ENCODE peak calls at places on chromosomes 12 and 14, in ten cellular contexts. E, P, V, K, L, Y, W, F, H and X are unnamed samples.

GRCh38 chr12:107840186-107840585 is 65.7 kb downstream of the ASCL4 start:
- DNase-seq in E (no peak), P (no peak), V (no peak), K (no peak), L (no peak), Y (no peak), W (no peak), F (no peak), H (no peak), X (no peak)

GRCh38 chr12:131282292-131283080 is 328.8 kb downstream of the ADGRD1 start:
- DNase-seq in E (no peak), P (no peak), V (no peak), K (no peak), L (no peak), Y (peak), W (no peak), F (no peak), H (no peak), X (no peak)

GRCh38 chr14:82635931-82636330 is 1102.3 kb upstream of the SEL1L start:
- DNase-seq in E (no peak), P (no peak), V (no peak), K (no peak), L (no peak), Y (no peak), W (no peak), F (no peak), H (no peak), X (no peak)

GRCh38 chr14:105256292-105256960 is 8.1 kb downstream of the BTBD6 start:
- DNase-seq in E (no peak), P (no peak), V (no peak), K (no peak), L (no peak), Y (no peak), W (no peak), F (no peak), H (no peak), X (no peak)

GRCh38 chr12:76402259-76402658 is 54.0 kb upstream of the BBS10 start:
- DNase-seq in E (no peak), P (no peak), V (no peak), K (no peak), L (no peak), Y (no peak), W (no peak), F (no peak), H (no peak), X (no peak)

GRCh38 chr12:47954467-47955045 is 8.8 kb upstream of the TMEM106C start:
- DNase-seq in E (no peak), P (no peak), V (no peak), K (no peak), L (no peak), Y (no peak), W (no peak), F (peak), H (no peak), X (no peak)

GRCh38 chr12:122413516-122414404 is 8.7 kb downstream of the CLIP1 start:
- DNase-seq in E (no peak), P (no peak), V (no peak), K (no peak), L (no peak), Y (no peak), W (no peak), F (no peak), H (no peak), X (no peak)

GRCh38 chr12:68290126-68290525 is 36.7 kb upstream of the IL22 start:
- DNase-seq in E (no peak), P (no peak), V (peak), K (no peak), L (no peak), Y (no peak), W (no peak), F (no peak), H (peak), X (no peak)

GRCh38 chr14:50047274-50047676 is 69.1 kb downstream of the VCPKMT start:
- DNase-seq in E (no peak), P (no peak), V (no peak), K (no peak), L (no peak), Y (no peak), W (no peak), F (peak), H (no peak), X (no peak)

GRCh38 chr12:41211466-41211865 is 23.3 kb downstream of the PDZRN4 start:
- DNase-seq in E (no peak), P (no peak), V (no peak), K (no peak), L (no peak), Y (no peak), W (no peak), F (no peak), H (no peak), X (no peak)

GRCh38 chr12:15527201-15527782 is 205.0 kb downstream of the PTPRO start:
- DNase-seq in E (peak), P (no peak), V (no peak), K (peak), L (peak), Y (no peak), W (no peak), F (no peak), H (no peak), X (peak)

GRCh38 chr12:9634177-9634803 is 26.6 kb upstream of the KLRB1 start:
- DNase-seq in E (peak), P (no peak), V (peak), K (no peak), L (no peak), Y (peak), W (peak), F (peak), H (peak), X (no peak)

GRCh38 chr12:53624453-53624852 is 1.7 kb downstream of the ATF7 start:
- DNase-seq in E (no peak), P (no peak), V (no peak), K (no peak), L (no peak), Y (no peak), W (no peak), F (no peak), H (peak), X (no peak)

GRCh38 chr12:123390415-123391093 is 6.6 kb downstream of the KMT5A start:
- DNase-seq in E (no peak), P (no peak), V (no peak), K (no peak), L (no peak), Y (no peak), W (no peak), F (no peak), H (peak), X (no peak)

GRCh38 chr12:2640709-2641108 is 154.1 kb upstream of the FKBP4 start:
- DNase-seq in E (peak), P (no peak), V (no peak), K (peak), L (peak), Y (no peak), W (peak), F (no peak), H (peak), X (peak)

GRCh38 chr12:54616933-54617535 is 17.7 kb downstream of the LACRT start:
- DNase-seq in E (no peak), P (no peak), V (no peak), K (no peak), L (no peak), Y (no peak), W (no peak), F (no peak), H (no peak), X (no peak)

GRCh38 chr12:21941522-21942376 is 523 bp upstream of the ABCC9 start:
- DNase-seq in E (no peak), P (no peak), V (no peak), K (no peak), L (peak), Y (peak), W (peak), F (peak), H (peak), X (no peak)

GRCh38 chr14:24095196-24096068 is 1.3 kb downstream of the PCK2 start:
- DNase-seq in E (peak), P (no peak), V (no peak), K (no peak), L (peak), Y (no peak), W (peak), F (peak), H (peak), X (no peak)

GRCh38 chr14:60331201-60332045 is 82.4 kb downstream of the PPM1A start:
- DNase-seq in E (peak), P (no peak), V (peak), K (peak), L (peak), Y (peak), W (peak), F (peak), H (peak), X (no peak)

GRCh38 chr14:102050026-102050405 is 36.8 kb downstream of the HSP90AA1 start:
- DNase-seq in E (no peak), P (no peak), V (no peak), K (no peak), L (no peak), Y (no peak), W (no peak), F (no peak), H (no peak), X (no peak)

GRCh38 chr14:67490201-67490600 is 1.7 kb upstream of the TMEM229B start:
- DNase-seq in E (no peak), P (no peak), V (no peak), K (no peak), L (no peak), Y (no peak), W (no peak), F (no peak), H (no peak), X (no peak)

GRCh38 chr12:47954058-47954457 is 9.3 kb upstream of the TMEM106C start:
- DNase-seq in E (no peak), P (no peak), V (no peak), K (no peak), L (no peak), Y (no peak), W (no peak), F (peak), H (no peak), X (no peak)

GRCh38 chr14:70186826-70187483 is 1.8 kb downstream of the SLC8A3 start:
- DNase-seq in E (no peak), P (no peak), V (no peak), K (no peak), L (no peak), Y (no peak), W (peak), F (peak), H (peak), X (no peak)

GRCh38 chr14:103155013-103155412 is 31.8 kb downstream of the TNFAIP2 start:
- DNase-seq in E (peak), P (no peak), V (no peak), K (peak), L (peak), Y (no peak), W (peak), F (peak), H (no peak), X (no peak)

GRCh38 chr12:65593206-65593833 is 231.0 kb upstream of the HMGA2 start:
- DNase-seq in E (no peak), P (no peak), V (no peak), K (no peak), L (no peak), Y (no peak), W (peak), F (no peak), H (no peak), X (no peak)

GRCh38 chr12:111636209-111636928 is 37.3 kb upstream of the ATXN2 start:
- DNase-seq in E (no peak), P (no peak), V (no peak), K (no peak), L (peak), Y (peak), W (peak), F (peak), H (peak), X (no peak)

GRCh38 chr12:130702966-130703732 is 12.9 kb downstream of the RIMBP2 start:
- DNase-seq in E (no peak), P (no peak), V (no peak), K (no peak), L (no peak), Y (no peak), W (no peak), F (no peak), H (no peak), X (no peak)

GRCh38 chr14:37223947-37224474 is 26.3 kb downstream of the MIPOL1 start:
- DNase-seq in E (peak), P (no peak), V (no peak), K (no peak), L (no peak), Y (no peak), W (no peak), F (no peak), H (no peak), X (no peak)

GRCh38 chr12:114479831-114480230 is 73.9 kb upstream of the TBX5 start:
- DNase-seq in E (no peak), P (no peak), V (no peak), K (no peak), L (no peak), Y (no peak), W (no peak), F (no peak), H (no peak), X (no peak)
- H3K4me3 ChIP-seq in E (peak), P (peak), V (peak), K (no peak), L (peak), Y (no peak), W (peak), F (no peak), H (peak), X (no peak)

GRCh38 chr14:62162998-62163589 is 400.9 kb downstream of the SNAPC1 start:
- DNase-seq in E (peak), P (no peak), V (peak), K (peak), L (no peak), Y (no peak), W (peak), F (peak), H (peak), X (peak)
- TF ChIP-seq CTCF in E (peak), P (peak), V (peak), K (peak), L (peak), Y (peak), W (peak), F (no peak), H (peak), X (peak)

GRCh38 chr12:57746025-57746424 is 1.2 kb downstream of the TSPAN31 start:
- DNase-seq in E (no peak), P (no peak), V (no peak), K (no peak), L (no peak), Y (no peak), W (no peak), F (no peak), H (no peak), X (no peak)

GRCh38 chr12:57745485-57745881 is 644 bp downstream of the TSPAN31 start:
- DNase-seq in E (no peak), P (no peak), V (no peak), K (no peak), L (no peak), Y (no peak), W (no peak), F (no peak), H (no peak), X (no peak)

GRCh38 chr12:57744777-57745484 is at the start of gene TSPAN31:
- DNase-seq in E (peak), P (peak), V (peak), K (peak), L (peak), Y (peak), W (peak), F (peak), H (peak), X (peak)

GRCh38 chr12:57744194-57744776 is 554 bp upstream of the TSPAN31 start:
- DNase-seq in E (peak), P (peak), V (peak), K (peak), L (peak), Y (peak), W (peak), F (peak), H (no peak), X (no peak)

DNA sequence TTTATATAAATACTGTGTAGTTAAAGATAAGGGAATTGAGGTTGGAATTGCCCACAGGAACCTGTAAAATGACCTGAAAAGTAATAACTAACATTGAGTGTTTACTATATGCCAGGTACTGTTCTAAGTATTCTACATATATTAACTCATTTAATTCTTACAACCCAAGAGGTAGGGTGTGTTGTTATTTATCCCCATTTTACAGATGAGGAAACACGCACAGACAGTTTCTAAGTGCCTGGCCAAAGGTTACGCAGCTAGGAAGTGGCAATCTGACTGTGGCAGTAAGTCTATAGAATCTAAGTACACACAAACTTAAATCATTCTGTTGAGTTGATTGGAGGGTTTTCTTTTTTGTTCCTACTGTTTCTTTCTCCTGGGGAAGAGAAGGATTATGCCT is 1.1 kb upstream of the TSPAN31 start:
- DNase-seq in E (no peak), P (no peak), V (no peak), K (no peak), L (no peak), Y (no peak), W (no peak), F (no peak), H (no peak), X (no peak)
- H3K4me3 ChIP-seq in E (peak), P (no peak), V (peak), K (peak), L (peak), Y (no peak), W (no peak), F (no peak), H (no peak), X (peak)

DNA sequence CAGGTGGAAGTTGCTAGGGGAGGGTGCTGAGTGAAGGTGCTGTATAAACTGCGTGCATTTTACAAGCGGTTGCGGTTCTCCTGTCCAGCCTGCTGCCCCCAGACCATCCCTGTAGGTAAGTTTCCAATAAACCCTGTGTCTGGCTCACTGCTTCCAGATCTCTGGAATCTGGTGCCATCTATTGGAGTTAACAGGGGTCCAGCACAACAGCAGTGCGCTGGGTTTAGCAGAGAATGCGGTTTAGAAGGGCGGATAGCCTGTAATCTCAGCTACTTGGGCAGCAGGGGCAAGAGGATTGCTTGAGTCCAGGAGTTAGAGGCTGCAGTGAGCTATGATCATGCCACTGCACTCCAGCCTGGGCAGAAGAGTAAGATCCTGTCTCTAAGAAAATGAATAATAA is 4.9 kb downstream of the AACS start:
- DNase-seq in E (peak), P (no peak), V (no peak), K (no peak), L (no peak), Y (no peak), W (no peak), F (no peak), H (no peak), X (no peak)
- TF ChIP-seq CTCF in E (no peak), P (no peak), V (no peak), K (no peak), L (no peak), Y (no peak), W (no peak), F (no peak), H (peak), X (peak)

DNA sequence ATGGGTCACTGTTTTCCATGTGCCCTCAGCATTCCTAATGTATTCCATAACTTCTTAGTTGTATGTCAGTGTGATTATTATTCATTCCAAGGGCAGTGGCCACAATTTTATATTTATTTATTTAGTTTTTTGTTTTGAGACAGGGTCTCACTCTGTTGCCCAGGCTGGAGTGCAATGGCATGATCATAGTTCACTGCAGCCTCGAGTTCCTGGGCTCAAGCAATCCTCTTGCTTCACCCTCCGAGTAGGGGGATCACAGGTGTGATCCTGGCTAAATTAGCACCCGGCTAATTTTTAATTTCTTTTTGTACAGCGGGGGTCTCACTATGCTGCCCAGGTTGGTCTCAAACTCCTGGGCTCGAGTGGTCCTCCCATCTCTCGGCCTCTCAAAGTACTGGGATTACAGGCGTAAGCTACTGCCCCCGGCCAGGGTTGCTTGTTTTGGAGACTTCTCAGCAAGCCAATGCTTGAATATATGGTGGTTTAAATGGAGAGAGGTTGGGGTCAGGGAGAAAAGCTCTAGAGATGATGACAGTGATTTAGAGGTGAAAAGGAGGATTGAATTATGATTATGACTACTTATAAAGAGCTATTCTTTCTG is 7.6 kb downstream of the GPRC5A start:
- DNase-seq in E (no peak), P (no peak), V (no peak), K (no peak), L (no peak), Y (no peak), W (no peak), F (no peak), H (no peak), X (no peak)
- H3K4me3 ChIP-seq in E (no peak), P (no peak), V (no peak), K (peak), L (no peak), Y (no peak), W (no peak), F (no peak), H (no peak), X (no peak)

DNA sequence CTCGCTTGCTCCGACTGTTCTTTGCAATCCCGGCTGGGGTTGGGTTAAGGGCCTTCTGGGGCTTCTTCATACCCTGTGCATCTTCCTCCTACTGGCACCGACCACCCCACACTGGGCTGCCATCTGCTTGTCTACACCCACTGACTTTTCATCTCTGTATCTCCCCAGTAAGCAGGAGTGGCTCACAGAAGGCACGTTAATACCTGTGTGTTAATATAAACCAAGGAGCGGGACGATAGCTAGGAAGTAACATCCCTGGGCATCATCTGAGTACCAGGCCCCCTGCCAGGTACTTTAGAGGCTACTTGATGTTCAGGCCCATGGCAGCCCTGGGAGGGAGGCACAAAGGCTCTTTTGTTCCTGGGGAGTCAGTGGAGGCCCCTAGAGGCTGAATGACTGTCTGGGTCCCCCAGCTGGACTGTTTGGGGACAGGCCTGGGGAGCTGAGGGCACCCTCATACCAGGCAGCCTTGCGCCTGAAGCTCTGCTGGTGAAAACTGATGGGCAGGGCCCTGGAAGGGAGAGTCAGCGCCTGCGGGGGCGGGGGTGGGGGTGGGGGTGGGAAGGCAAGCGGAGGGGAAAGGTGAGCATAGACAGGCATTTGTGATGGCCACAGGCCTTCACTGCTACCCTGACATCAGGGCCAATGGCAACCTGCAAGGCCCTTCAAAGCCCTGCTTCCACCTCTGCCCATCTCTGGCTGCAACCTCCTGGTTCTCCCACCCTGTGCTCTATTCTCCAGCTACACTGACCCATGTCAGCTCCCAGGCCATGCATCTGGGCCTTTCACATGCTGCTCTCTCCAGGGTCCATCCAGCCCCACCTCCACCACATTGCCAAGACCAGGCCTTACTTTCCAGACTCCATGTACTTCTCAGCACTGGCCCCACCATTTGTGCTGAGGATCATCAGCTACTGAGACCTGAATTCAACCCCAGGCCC is 34.2 kb upstream of the DEGS2 start:
- DNase-seq in E (no peak), P (no peak), V (no peak), K (no peak), L (no peak), Y (peak), W (no peak), F (peak), H (no peak), X (no peak)
- TF ChIP-seq CTCF in E (no peak), P (no peak), V (no peak), K (no peak), L (no peak), Y (no peak), W (no peak), F (no peak), H (no peak), X (no peak)